ENCODE peak calls at places on chromosomes 2 and 18, in nine cellular contexts. One of them, this sample, is unnamed.

GRCh38 chr2:136376798-136377211 is 258.9 kb upstream of the CXCR4 start:
- DNase-seq in HCT116: no peak
- DNase-seq in left ventricle myocardium inferior: no peak
- DNase-seq in OCI-LY7: peak; percentile 32
- DNase-seq in fibroblast of lung: peak; percentile 30
- DNase-seq in hepatocyte: no peak
- DNase-seq in AG04449: no peak
- DNase-seq in DND-41: no peak
- DNase-seq in upper lobe of left lung: no peak
- DNase-seq in this sample: no peak

GRCh38 chr2:27134781-27135470 is 490 bp upstream of the PREB start:
- DNase-seq in HCT116: no peak
- DNase-seq in left ventricle myocardium inferior: no peak
- DNase-seq in OCI-LY7: no peak
- DNase-seq in fibroblast of lung: no peak
- DNase-seq in hepatocyte: no peak
- DNase-seq in AG04449: no peak
- DNase-seq in DND-41: no peak
- DNase-seq in upper lobe of left lung: no peak
- DNase-seq in this sample: no peak

GRCh38 chr18:13242797-13243196 is 24.2 kb downstream of the LDLRAD4 start:
- DNase-seq in HCT116: no peak
- DNase-seq in left ventricle myocardium inferior: no peak
- DNase-seq in OCI-LY7: no peak
- DNase-seq in fibroblast of lung: no peak
- DNase-seq in hepatocyte: no peak
- DNase-seq in AG04449: no peak
- DNase-seq in DND-41: no peak
- DNase-seq in upper lobe of left lung: no peak
- DNase-seq in this sample: no peak

GRCh38 chr2:129233751-129234406 is 745.6 kb upstream of the RAB6C start:
- DNase-seq in HCT116: no peak
- DNase-seq in left ventricle myocardium inferior: no peak
- DNase-seq in OCI-LY7: no peak
- DNase-seq in fibroblast of lung: peak; percentile 11
- DNase-seq in hepatocyte: peak; percentile 56
- DNase-seq in AG04449: no peak
- DNase-seq in DND-41: no peak
- DNase-seq in upper lobe of left lung: no peak
- DNase-seq in this sample: peak; percentile 27

GRCh38 chr2:55112229-55113016 is 62.2 kb upstream of the RTN4 start:
- DNase-seq in HCT116: no peak
- DNase-seq in left ventricle myocardium inferior: peak; percentile 86
- DNase-seq in OCI-LY7: peak; percentile 20
- DNase-seq in fibroblast of lung: peak; percentile 82
- DNase-seq in hepatocyte: peak; percentile 77
- DNase-seq in AG04449: no peak
- DNase-seq in DND-41: no peak
- DNase-seq in upper lobe of left lung: no peak
- DNase-seq in this sample: no peak

GRCh38 chr2:1600191-1601063 is 143.9 kb downstream of the PXDN start:
- DNase-seq in HCT116: no peak
- DNase-seq in left ventricle myocardium inferior: no peak
- DNase-seq in OCI-LY7: no peak
- DNase-seq in fibroblast of lung: no peak
- DNase-seq in hepatocyte: no peak
- DNase-seq in AG04449: no peak
- DNase-seq in DND-41: no peak
- DNase-seq in upper lobe of left lung: no peak
- DNase-seq in this sample: peak; percentile 33

GRCh38 chr2:68225119-68225632 is 27.2 kb downstream of the PPP3R1 start:
- DNase-seq in HCT116: peak; percentile 19
- DNase-seq in left ventricle myocardium inferior: no peak
- DNase-seq in OCI-LY7: peak; percentile 53
- DNase-seq in fibroblast of lung: no peak
- DNase-seq in hepatocyte: peak; percentile 48
- DNase-seq in AG04449: no peak
- DNase-seq in DND-41: no peak
- DNase-seq in upper lobe of left lung: peak; percentile 71
- DNase-seq in this sample: no peak

GRCh38 chr18:54203914-54204313 is 20.6 kb downstream of the MBD2 start:
- DNase-seq in HCT116: no peak
- DNase-seq in left ventricle myocardium inferior: no peak
- DNase-seq in OCI-LY7: peak; percentile 23
- DNase-seq in fibroblast of lung: no peak
- DNase-seq in hepatocyte: no peak
- DNase-seq in AG04449: no peak
- DNase-seq in DND-41: no peak
- DNase-seq in upper lobe of left lung: no peak
- DNase-seq in this sample: no peak

GRCh38 chr2:165469417-165469816 is at the start of gene CSRNP3:
- DNase-seq in HCT116: peak; percentile 12
- DNase-seq in left ventricle myocardium inferior: peak; percentile 41
- DNase-seq in OCI-LY7: no peak
- DNase-seq in fibroblast of lung: peak; percentile 92
- DNase-seq in hepatocyte: peak; percentile 91
- DNase-seq in AG04449: peak; percentile 23
- DNase-seq in DND-41: no peak
- DNase-seq in upper lobe of left lung: peak; percentile 70
- DNase-seq in this sample: peak; percentile 31

GRCh38 chr2:49950635-49951034 is 796.3 kb upstream of the FSHR start:
- DNase-seq in HCT116: no peak
- DNase-seq in left ventricle myocardium inferior: no peak
- DNase-seq in OCI-LY7: no peak
- DNase-seq in fibroblast of lung: no peak
- DNase-seq in hepatocyte: no peak
- DNase-seq in AG04449: no peak
- DNase-seq in DND-41: no peak
- DNase-seq in upper lobe of left lung: no peak
- DNase-seq in this sample: no peak

GRCh38 chr18:47605093-47605492 is 325.4 kb downstream of the SMAD2 start:
- DNase-seq in HCT116: no peak
- DNase-seq in left ventricle myocardium inferior: no peak
- DNase-seq in OCI-LY7: no peak
- DNase-seq in fibroblast of lung: no peak
- DNase-seq in hepatocyte: no peak
- DNase-seq in AG04449: no peak
- DNase-seq in DND-41: no peak
- DNase-seq in upper lobe of left lung: peak; percentile 40
- DNase-seq in this sample: no peak

GRCh38 chr2:168060956-168061750 is 186.2 kb downstream of the STK39 start:
- DNase-seq in HCT116: no peak
- DNase-seq in left ventricle myocardium inferior: no peak
- DNase-seq in OCI-LY7: no peak
- DNase-seq in fibroblast of lung: peak; percentile 37
- DNase-seq in hepatocyte: no peak
- DNase-seq in AG04449: no peak
- DNase-seq in DND-41: no peak
- DNase-seq in upper lobe of left lung: no peak
- DNase-seq in this sample: no peak

DNA sequence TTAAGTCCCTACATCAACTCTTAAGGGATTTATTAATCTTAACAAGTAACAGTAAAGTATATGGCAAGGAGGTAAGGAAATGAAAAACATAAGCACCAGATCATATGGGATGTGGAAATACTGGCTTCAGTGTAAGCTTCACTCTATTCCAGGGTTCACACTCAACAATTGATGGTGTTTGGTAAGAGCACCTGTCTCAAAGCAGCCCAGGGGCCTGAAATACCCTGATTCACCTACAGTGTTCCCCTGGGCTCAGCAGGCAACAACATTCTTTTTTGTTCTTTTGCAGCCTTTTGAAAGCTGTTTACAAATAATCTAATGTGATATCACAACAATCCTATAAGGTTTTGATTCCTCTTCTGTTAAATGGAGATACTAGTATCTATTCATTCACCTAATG is 1.2 kb upstream of the MLPH start:
- DNase-seq in HCT116: no peak
- DNase-seq in left ventricle myocardium inferior: no peak
- DNase-seq in OCI-LY7: no peak
- DNase-seq in fibroblast of lung: no peak
- DNase-seq in hepatocyte: no peak
- DNase-seq in AG04449: no peak
- DNase-seq in DND-41: no peak
- DNase-seq in upper lobe of left lung: no peak
- DNase-seq in this sample: no peak
- H3K4me3 ChIP-seq in HCT116: no peak overlapping the region
- H3K4me3 ChIP-seq in left ventricle myocardium inferior: peak overlapping the region; percentile 77
- H3K4me3 ChIP-seq in OCI-LY7: no peak overlapping the region
- H3K4me3 ChIP-seq in fibroblast of lung: no peak overlapping the region
- H3K4me3 ChIP-seq in hepatocyte: no peak overlapping the region
- H3K4me3 ChIP-seq in AG04449: peak overlapping the region; percentile 78
- H3K4me3 ChIP-seq in DND-41: no peak overlapping the region
- H3K4me3 ChIP-seq in upper lobe of left lung: peak overlapping the region; percentile 67
- H3K4me3 ChIP-seq in this sample: peak overlapping the region; percentile 88

GRCh38 chr2:7363906-7364305 is 446.7 kb downstream of the RNF144A start:
- DNase-seq in HCT116: no peak
- DNase-seq in left ventricle myocardium inferior: no peak
- DNase-seq in OCI-LY7: peak; percentile 16
- DNase-seq in fibroblast of lung: no peak
- DNase-seq in hepatocyte: no peak
- DNase-seq in AG04449: no peak
- DNase-seq in DND-41: no peak
- DNase-seq in upper lobe of left lung: no peak
- DNase-seq in this sample: no peak
- TF ChIP-seq CTCF in HCT116: peak; percentile 17
- TF ChIP-seq CTCF in left ventricle myocardium inferior: no peak
- TF ChIP-seq CTCF in OCI-LY7: peak; percentile 58
- TF ChIP-seq CTCF in fibroblast of lung: no peak
- TF ChIP-seq CTCF in hepatocyte: peak; percentile 10
- TF ChIP-seq CTCF in AG04449: no peak
- TF ChIP-seq CTCF in DND-41: peak; percentile 19
- TF ChIP-seq CTCF in upper lobe of left lung: no peak
- TF ChIP-seq CTCF in this sample: peak; percentile 34

GRCh38 chr2:71330585-71331330 is 824 bp upstream of the ZNF638 start:
- DNase-seq in HCT116: no peak
- DNase-seq in left ventricle myocardium inferior: no peak
- DNase-seq in OCI-LY7: no peak
- DNase-seq in fibroblast of lung: no peak
- DNase-seq in hepatocyte: no peak
- DNase-seq in AG04449: no peak
- DNase-seq in DND-41: no peak
- DNase-seq in upper lobe of left lung: no peak
- DNase-seq in this sample: no peak
- H3K4me3 ChIP-seq in HCT116: peak overlapping the region; percentile 82
- H3K4me3 ChIP-seq in left ventricle myocardium inferior: peak overlapping the region; percentile 97
- H3K4me3 ChIP-seq in OCI-LY7: peak overlapping the region; percentile 91
- H3K4me3 ChIP-seq in fibroblast of lung: no peak overlapping the region
- H3K4me3 ChIP-seq in hepatocyte: no peak overlapping the region
- H3K4me3 ChIP-seq in AG04449: no peak overlapping the region
- H3K4me3 ChIP-seq in DND-41: peak overlapping the region; percentile 87
- H3K4me3 ChIP-seq in upper lobe of left lung: peak overlapping the region; percentile 81
- H3K4me3 ChIP-seq in this sample: no peak overlapping the region

DNA sequence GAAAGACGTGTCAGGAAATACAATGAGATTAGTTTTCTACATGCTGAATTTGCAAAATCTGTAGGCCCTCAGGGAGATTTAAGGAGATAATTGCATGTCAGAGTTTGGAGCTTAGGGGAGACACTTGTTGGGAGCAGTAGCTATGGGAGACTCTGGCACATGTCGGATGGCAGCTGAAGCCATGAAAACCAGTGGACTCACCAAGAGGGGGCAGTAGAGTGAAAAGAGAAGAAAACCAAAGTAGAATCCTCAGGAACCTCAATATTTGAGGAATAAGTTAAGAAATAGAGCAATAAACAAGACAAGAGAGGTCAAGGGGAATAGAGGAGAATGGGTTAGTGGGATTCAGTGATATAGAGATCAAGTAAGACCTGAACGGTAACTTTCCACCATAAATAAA is 24.8 kb downstream of the RUFY4 start:
- DNase-seq in HCT116: no peak
- DNase-seq in left ventricle myocardium inferior: no peak
- DNase-seq in OCI-LY7: no peak
- DNase-seq in fibroblast of lung: no peak
- DNase-seq in hepatocyte: no peak
- DNase-seq in AG04449: no peak
- DNase-seq in DND-41: no peak
- DNase-seq in upper lobe of left lung: no peak
- DNase-seq in this sample: no peak
- TF ChIP-seq CTCF in HCT116: peak; percentile 27
- TF ChIP-seq CTCF in left ventricle myocardium inferior: no peak
- TF ChIP-seq CTCF in OCI-LY7: peak; percentile 48
- TF ChIP-seq CTCF in fibroblast of lung: no peak
- TF ChIP-seq CTCF in hepatocyte: no peak
- TF ChIP-seq CTCF in AG04449: no peak
- TF ChIP-seq CTCF in DND-41: peak; percentile 32
- TF ChIP-seq CTCF in upper lobe of left lung: no peak
- TF ChIP-seq CTCF in this sample: no peak

DNA sequence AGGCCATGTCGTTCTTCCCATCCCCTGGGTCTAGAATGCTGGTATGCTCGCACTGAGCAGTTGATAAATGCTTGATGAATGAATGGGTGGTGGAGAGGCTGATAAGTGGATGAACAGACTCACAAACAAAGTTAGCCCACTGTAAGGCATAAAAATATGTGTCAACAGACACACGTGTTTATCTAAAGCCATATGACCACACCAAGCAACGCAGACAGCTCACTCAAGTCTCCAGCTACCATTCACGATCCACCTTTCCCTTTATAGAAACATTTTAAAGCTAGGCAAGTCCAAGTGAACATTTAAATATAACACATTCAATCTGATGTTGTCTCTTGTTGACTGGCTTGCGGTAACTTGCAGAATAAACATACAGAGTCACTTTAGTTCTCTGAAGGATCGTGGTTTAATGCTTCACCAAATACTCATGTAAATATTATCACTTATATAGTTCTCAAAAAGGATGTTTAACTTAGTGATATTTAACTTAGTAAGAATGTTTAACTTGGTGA is 105.5 kb downstream of the NOL10 start:
- DNase-seq in HCT116: no peak
- DNase-seq in left ventricle myocardium inferior: no peak
- DNase-seq in OCI-LY7: no peak
- DNase-seq in fibroblast of lung: peak; percentile 27
- DNase-seq in hepatocyte: peak; percentile 24
- DNase-seq in AG04449: no peak
- DNase-seq in DND-41: no peak
- DNase-seq in upper lobe of left lung: no peak
- DNase-seq in this sample: no peak
- H3K4me3 ChIP-seq in HCT116: no peak overlapping the region
- H3K4me3 ChIP-seq in left ventricle myocardium inferior: no peak overlapping the region
- H3K4me3 ChIP-seq in OCI-LY7: no peak overlapping the region
- H3K4me3 ChIP-seq in fibroblast of lung: no peak overlapping the region
- H3K4me3 ChIP-seq in hepatocyte: no peak overlapping the region
- H3K4me3 ChIP-seq in AG04449: no peak overlapping the region
- H3K4me3 ChIP-seq in DND-41: no peak overlapping the region
- H3K4me3 ChIP-seq in upper lobe of left lung: no peak overlapping the region
- H3K4me3 ChIP-seq in this sample: no peak overlapping the region

DNA sequence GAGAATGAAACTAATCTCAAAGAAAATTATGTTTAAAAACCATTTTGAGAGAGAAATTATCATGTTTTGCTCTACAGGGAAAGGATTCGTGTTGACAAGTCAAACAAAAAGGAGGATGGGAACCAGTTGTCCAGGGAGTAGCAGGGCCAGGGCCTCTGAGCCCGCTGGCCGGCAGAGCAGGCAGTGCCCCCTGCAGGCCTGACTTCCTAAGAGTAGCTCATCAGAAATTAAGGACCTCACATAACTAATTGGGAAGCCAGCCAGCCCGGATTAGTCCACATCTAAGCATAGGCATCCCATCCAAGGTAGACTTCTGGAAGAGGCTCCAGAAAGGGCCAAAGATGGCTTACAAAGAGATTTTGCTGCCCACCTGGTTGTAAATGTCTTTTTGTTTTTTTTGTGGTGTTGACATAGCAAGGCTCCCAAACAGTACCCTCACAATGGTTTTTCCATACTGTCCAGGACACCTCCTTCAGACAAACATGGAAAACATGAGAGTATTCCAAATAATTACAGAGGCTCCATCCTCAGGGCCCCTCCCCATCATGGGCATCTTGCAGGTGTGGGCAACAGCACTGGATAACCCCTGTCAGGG is 241.2 kb upstream of the TANK start:
- DNase-seq in HCT116: peak; percentile 21
- DNase-seq in left ventricle myocardium inferior: peak; percentile 73
- DNase-seq in OCI-LY7: peak; percentile 18
- DNase-seq in fibroblast of lung: peak; percentile 35
- DNase-seq in hepatocyte: peak; percentile 74
- DNase-seq in AG04449: no peak
- DNase-seq in DND-41: peak; percentile 10
- DNase-seq in upper lobe of left lung: peak; percentile 80
- DNase-seq in this sample: peak; percentile 8
- TF ChIP-seq CTCF in HCT116: peak; percentile 60
- TF ChIP-seq CTCF in left ventricle myocardium inferior: peak; percentile 79
- TF ChIP-seq CTCF in OCI-LY7: peak; percentile 63
- TF ChIP-seq CTCF in fibroblast of lung: peak; percentile 65
- TF ChIP-seq CTCF in hepatocyte: peak; percentile 52
- TF ChIP-seq CTCF in AG04449: peak; percentile 35
- TF ChIP-seq CTCF in DND-41: peak; percentile 46
- TF ChIP-seq CTCF in upper lobe of left lung: peak; percentile 60
- TF ChIP-seq CTCF in this sample: peak; percentile 50

This sample was measured in LNCaP clone FGC.